ENCODE peak calls at places on chromosomes 1 and 21, in seven cellular contexts. E, F, S, V, J, T and N are unnamed samples.

GRCh38 chr1:38891753-38892152 is 10.4 kb upstream of the GJA9 start:
- DNase-seq in E (no peak), F (peak; percentile 59), S (no peak), V (no peak), J (no peak), T (no peak), N (no peak)

GRCh38 chr1:97668945-97669344 is 251.9 kb downstream of the DPYD start:
- DNase-seq in E (peak; percentile 38), F (no peak), S (peak; percentile 58), V (no peak), J (no peak), T (no peak), N (no peak)

GRCh38 chr1:32508751-32509140 is 30.5 kb upstream of the ZBTB8A start:
- DNase-seq in E (no peak), F (no peak), S (no peak), V (no peak), J (no peak), T (no peak), N (no peak)

GRCh38 chr21:28790335-28790734 is 202.3 kb downstream of the LTN1 start:
- DNase-seq in E (no peak), F (no peak), S (no peak), V (no peak), J (no peak), T (no peak), N (no peak)

GRCh38 chr1:156886583-156887302 is 6.8 kb upstream of the PEAR1 start:
- DNase-seq in E (no peak), F (no peak), S (no peak), V (no peak), J (no peak), T (no peak), N (no peak)

GRCh38 chr1:86774305-86775304 is 70.2 kb downstream of the SH3GLB1 start:
- DNase-seq in E (peak; percentile 88), F (no peak), S (peak; percentile 96), V (peak; percentile 34), J (no peak), T (no peak), N (peak; percentile 54)

GRCh38 chr1:101290922-101291561 is 54.2 kb downstream of the S1PR1 start:
- DNase-seq in E (no peak), F (no peak), S (no peak), V (no peak), J (no peak), T (no peak), N (no peak)

GRCh38 chr1:179300112-179300511 is 6.5 kb downstream of the SOAT1 start:
- DNase-seq in E (no peak), F (no peak), S (no peak), V (no peak), J (no peak), T (no peak), N (no peak)

GRCh38 chr1:9561429-9561828 is 22.2 kb downstream of the SLC25A33 start:
- DNase-seq in E (peak; percentile 84), F (no peak), S (peak; percentile 96), V (peak; percentile 45), J (no peak), T (no peak), N (no peak)

GRCh38 chr1:50779811-50780210 is 180.3 kb downstream of the FAF1 start:
- DNase-seq in E (no peak), F (no peak), S (no peak), V (no peak), J (no peak), T (no peak), N (no peak)

GRCh38 chr1:50775740-50776139 is 184.3 kb downstream of the FAF1 start:
- DNase-seq in E (no peak), F (no peak), S (no peak), V (no peak), J (no peak), T (no peak), N (no peak)

GRCh38 chr1:50780797-50781196 is 179.3 kb downstream of the FAF1 start:
- DNase-seq in E (no peak), F (no peak), S (no peak), V (no peak), J (no peak), T (no peak), N (no peak)

DNA sequence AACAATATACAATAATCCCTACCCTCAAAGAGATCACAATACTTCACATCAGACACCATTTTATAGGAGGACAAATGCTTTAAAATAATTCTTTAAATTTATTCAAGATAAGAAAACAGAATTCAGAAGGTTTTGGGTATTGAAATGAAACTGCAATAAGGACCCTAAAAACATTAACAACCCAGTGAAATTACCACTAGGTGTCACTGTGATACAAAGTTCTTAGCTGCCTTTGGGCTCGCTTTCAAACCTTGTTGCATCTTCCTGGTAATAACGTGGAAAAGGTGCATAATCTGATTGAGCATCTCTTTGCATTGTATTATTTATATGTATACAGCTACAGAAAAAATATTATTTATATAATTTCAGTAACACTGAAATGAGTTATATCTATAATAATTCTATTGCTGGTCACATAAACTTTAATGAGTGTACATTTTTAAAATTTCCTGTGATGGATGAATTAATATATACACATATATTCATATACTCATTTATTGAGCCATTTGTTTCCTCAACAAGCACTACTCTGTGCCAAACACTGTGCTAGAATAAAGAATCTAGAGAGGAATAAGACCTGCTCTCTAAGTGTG is 185.2 kb downstream of the FAF1 start:
- DNase-seq in E (peak; percentile 40), F (no peak), S (peak; percentile 74), V (no peak), J (peak; percentile 31), T (peak; percentile 11), N (peak; percentile 19)
- TF ChIP-seq CTCF in E (peak; percentile 69), F (peak; percentile 44), S (peak; percentile 67), V (peak; percentile 68), J (peak; percentile 65), T (peak; percentile 75), N (peak; percentile 72)

DNA sequence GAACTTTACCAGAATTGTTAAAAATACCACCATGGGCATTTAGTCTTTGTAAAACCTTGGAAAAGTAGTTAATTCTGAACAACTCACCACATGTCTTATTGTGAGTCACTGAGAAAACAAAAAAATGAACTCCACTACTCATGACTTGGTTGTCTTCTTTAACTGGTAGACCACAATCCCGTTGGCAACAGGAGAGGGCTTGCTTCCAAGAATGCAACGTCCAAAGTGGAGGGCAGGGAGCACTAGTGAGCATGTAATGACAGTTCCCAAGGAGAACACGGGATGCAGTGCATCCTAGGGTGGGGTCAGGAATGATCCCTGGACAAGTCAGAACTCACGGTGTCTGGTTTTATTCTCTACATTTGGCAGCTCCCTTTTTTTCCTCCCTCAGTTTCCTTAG is 15.2 kb upstream of the HMCN1 start:
- DNase-seq in E (peak; percentile 93), F (peak; percentile 36), S (peak; percentile 84), V (no peak), J (no peak), T (peak; percentile 24), N (peak; percentile 10)
- TF ChIP-seq CTCF in E (peak; percentile 73), F (no peak), S (peak; percentile 36), V (no peak), J (no peak), T (peak; percentile 25), N (no peak)

DNA sequence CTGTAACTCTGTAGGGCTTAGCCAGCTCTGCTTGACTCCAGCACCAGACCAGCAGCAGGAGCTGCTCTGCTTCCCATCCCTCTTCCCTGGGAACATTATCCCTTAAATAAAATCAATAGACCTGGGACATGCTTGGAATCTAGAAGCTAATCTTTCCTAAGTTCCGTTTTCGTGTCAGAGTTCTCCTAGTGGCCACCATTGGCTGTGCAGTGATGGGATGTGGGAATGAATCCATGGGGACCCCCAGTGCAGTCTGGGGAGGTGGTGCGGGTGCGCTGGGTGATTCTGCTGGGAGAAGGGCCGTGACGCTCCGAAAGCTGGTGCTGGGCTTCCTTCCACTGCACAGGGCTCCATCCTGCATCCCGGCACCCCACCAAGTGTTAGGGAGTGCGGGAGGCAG is 202.7 kb downstream of the CAMTA1 start:
- DNase-seq in E (no peak), F (no peak), S (no peak), V (no peak), J (no peak), T (no peak), N (no peak)
- TF ChIP-seq CTCF in E (peak; percentile 39), F (no peak), S (no peak), V (no peak), J (no peak), T (peak; percentile 28), N (peak; percentile 8)

DNA sequence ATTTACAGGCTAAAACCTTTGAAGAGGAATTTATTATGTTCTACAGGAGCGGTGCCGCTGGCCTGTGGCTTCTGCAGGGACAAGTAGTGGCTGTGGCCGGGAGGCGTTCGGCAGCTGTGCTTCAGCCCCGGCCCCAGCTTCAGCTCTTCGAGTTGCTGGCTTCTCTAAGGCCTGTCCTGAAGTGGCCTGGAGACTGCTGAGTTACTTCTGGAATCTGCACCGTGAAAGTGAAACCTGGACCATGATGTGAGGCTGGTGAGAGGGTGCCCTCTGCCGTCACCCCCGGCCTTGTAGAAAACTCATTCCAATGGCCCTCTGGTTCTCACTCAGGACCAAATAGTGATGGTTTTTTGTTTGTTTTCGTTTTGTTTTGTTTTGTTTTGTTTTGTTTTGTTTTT is 48.1 kb downstream of the PRKCZ start:
- DNase-seq in E (no peak), F (no peak), S (no peak), V (no peak), J (no peak), T (no peak), N (no peak)
- TF ChIP-seq CTCF in E (no peak), F (no peak), S (no peak), V (no peak), J (no peak), T (no peak), N (no peak)

GRCh38 chr1:45334308-45335245 is 5.4 kb upstream of the TOE1 start:
- DNase-seq in E (no peak), F (peak; percentile 36), S (peak; percentile 25), V (no peak), J (no peak), T (no peak), N (no peak)
- TF ChIP-seq CTCF in E (peak; percentile 23), F (no peak), S (no peak), V (no peak), J (no peak), T (no peak), N (no peak)